ENCODE peak calls at places on chromosomes 2 and 18, in seven cellular contexts. Y is transverse colon; U is neural progenitor cell; E is cardiac muscle cell; C is CD8-positive, alpha-beta memory T cell; S is Panc1; W is psoas muscle. X is an unnamed sample.
A peak's percentile ranks its signal among the peaks of the same experiment; 100 is the strongest.

GRCh38 chr2:54955674-54956391 is 94.4 kb downstream of the RTN4 start:
- DNase-seq in U (no peak), S (peak; percentile 81), W (no peak), C (no peak), Y (no peak), E (no peak), X (no peak)

GRCh38 chr18:80143876-80144275 is 34.8 kb downstream of the ADNP2 start:
- DNase-seq in E (no peak), Y (no peak), U (no peak), S (no peak), W (no peak), C (no peak), X (no peak)

GRCh38 chr2:157439792-157440186 is 4.1 kb downstream of the CYTIP start:
- DNase-seq in U (no peak), W (no peak), S (no peak), E (no peak), Y (peak; percentile 35), C (no peak), X (no peak)

GRCh38 chr2:47076586-47077441 is 78.3 kb downstream of the STPG4 start:
- DNase-seq in C (no peak), W (peak; percentile 59), U (no peak), E (no peak), S (peak; percentile 69), Y (peak; percentile 39), X (peak; percentile 75)

GRCh38 chr18:77635441-77635840 is 385.8 kb downstream of the GALR1 start:
- DNase-seq in E (no peak), W (peak; percentile 37), U (no peak), S (no peak), C (no peak), Y (no peak), X (no peak)

GRCh38 chr2:97660775-97661417 is 2.9 kb downstream of the ACTR1B start:
- DNase-seq in S (no peak), Y (no peak), U (no peak), E (no peak), C (no peak), W (no peak), X (no peak)

GRCh38 chr2:240129311-240129710 is 6.8 kb downstream of the COPS9 start:
- DNase-seq in C (no peak), U (no peak), E (no peak), S (no peak), Y (no peak), W (no peak), X (peak; percentile 1)

GRCh38 chr2:29063646-29064372 is 10.5 kb downstream of the PCARE start:
- DNase-seq in Y (no peak), C (no peak), U (peak; percentile 68), E (no peak), S (no peak), W (peak; percentile 25), X (peak; percentile 76)

GRCh38 chr18:7116001-7116831 is 1.4 kb downstream of the LAMA1 start:
- DNase-seq in Y (no peak), W (no peak), S (no peak), C (no peak), E (peak; percentile 60), U (peak; percentile 90), X (no peak)

GRCh38 chr2:174263989-174264388 is 15.7 kb upstream of the OLA1 start:
- DNase-seq in W (no peak), Y (no peak), S (no peak), E (no peak), U (no peak), C (no peak), X (no peak)

GRCh38 chr18:51988277-51988676 is 351.7 kb upstream of the DCC start:
- DNase-seq in U (peak; percentile 59), W (no peak), E (no peak), Y (no peak), C (no peak), S (no peak), X (no peak)

GRCh38 chr18:60147326-60147725 is 225.2 kb downstream of the MC4R start:
- DNase-seq in S (no peak), E (no peak), W (no peak), C (no peak), U (no peak), Y (no peak), X (no peak)

GRCh38 chr2:204306667-204307066 is 238.6 kb upstream of the PARD3B start:
- DNase-seq in C (no peak), S (no peak), W (no peak), E (no peak), U (no peak), Y (no peak), X (no peak)

DNA sequence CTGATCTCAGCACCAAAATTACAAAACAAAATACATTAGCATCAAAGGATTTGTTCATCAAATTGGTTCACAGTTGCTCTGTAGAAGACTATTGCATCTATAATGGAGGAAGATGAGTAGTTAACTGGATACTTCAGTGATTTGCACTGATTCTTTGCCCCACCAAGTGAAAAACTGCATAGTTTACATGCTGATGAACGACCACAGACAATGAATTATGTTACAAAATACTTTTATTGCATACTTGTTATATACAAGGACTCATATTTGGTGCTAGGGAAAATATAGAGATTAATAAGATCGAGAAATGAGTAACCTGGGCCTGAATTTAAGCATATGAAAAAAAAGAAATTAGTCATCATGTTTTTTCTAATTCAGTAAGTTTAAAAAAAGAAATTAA is 107.2 kb downstream of the SCG2 start:
- DNase-seq in C (no peak), E (no peak), W (no peak), U (no peak), Y (no peak), S (no peak), X (no peak)
- H3K9me3 ChIP-seq in C (no peaks in the 10 kb centered on the region), E (no peaks in the 10 kb centered on the region), W (peaks cover 6% of the 10 kb centered on the region), U (no peaks in the 10 kb centered on the region), Y (no peaks in the 10 kb centered on the region), S (peaks cover 3% of the 10 kb centered on the region), X (no peaks in the 10 kb centered on the region)

DNA sequence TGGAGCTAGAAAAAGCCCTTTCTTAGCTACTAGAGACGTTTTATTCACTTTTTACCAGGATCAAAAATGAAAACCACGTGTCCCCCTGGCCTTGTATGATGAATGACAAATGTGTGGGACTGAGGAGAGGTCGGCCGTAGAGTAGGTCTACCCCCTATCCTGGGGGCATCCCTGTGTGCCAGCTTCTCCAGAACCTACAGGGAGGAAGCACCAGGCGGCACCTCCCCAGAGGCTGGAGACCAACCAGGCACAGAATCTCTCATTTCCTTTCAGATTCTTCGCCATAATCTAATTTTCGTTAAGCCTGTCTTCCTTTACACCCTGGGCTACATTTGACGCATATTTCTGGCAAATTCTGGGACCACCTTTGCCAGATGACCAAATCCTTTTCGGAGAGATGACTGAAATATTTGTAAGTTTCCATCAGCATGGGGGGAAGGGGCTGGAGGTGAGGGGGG is 15.9 kb downstream of the TWIST2 start:
- DNase-seq in Y (no peak), S (no peak), C (no peak), W (no peak), E (no peak), U (no peak), X (no peak)
- H3K27me3 ChIP-seq in Y (no peaks in the 10 kb centered on the region), S (no peaks in the 10 kb centered on the region), C (no peaks in the 10 kb centered on the region), W (peaks cover 43% of the 10 kb centered on the region), E (no peaks in the 10 kb centered on the region), U (peaks cover 11% of the 10 kb centered on the region), X (no peaks in the 10 kb centered on the region)

DNA sequence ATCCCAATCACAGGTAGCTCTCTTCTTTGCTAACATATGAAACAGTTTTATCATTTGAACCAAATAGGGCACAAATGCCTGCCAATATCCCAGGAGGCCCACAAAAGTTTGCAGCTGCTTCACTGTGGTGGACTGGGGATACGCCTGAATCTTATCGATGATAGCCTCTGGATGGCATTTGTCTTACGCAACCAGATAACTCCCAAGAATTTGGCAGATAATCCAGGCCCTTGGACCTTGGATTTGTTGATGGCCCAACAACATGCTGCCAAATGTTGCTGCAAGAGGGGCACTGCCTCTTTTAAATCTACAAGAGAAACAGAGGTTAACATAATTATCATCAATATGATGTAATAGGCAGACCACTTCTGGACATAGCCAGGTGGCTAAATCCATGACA is 587.1 kb upstream of the LRRTM4 start:
- DNase-seq in W (no peak), Y (no peak), S (no peak), E (no peak), C (no peak), U (no peak), X (no peak)
- H3K9me3 ChIP-seq in W (no peaks in the 10 kb centered on the region), Y (no peaks in the 10 kb centered on the region), S (no peaks in the 10 kb centered on the region), E (no peaks in the 10 kb centered on the region), C (no peaks in the 10 kb centered on the region), U (no peaks in the 10 kb centered on the region), X (no peaks in the 10 kb centered on the region)

GRCh38 chr2:95017308-95017630 is 8.2 kb upstream of the MAL start:
- DNase-seq in E (no peak), S (no peak), C (no peak), Y (no peak), W (no peak), U (no peak), X (no peak)

GRCh38 chr2:95017836-95018235 is 7.7 kb upstream of the MAL start:
- DNase-seq in U (no peak), W (no peak), Y (no peak), C (no peak), E (no peak), S (no peak), X (no peak)

GRCh38 chr2:95015261-95015918 is 10.1 kb upstream of the MAL start:
- DNase-seq in U (no peak), S (no peak), Y (no peak), W (no peak), E (no peak), C (no peak), X (no peak)

GRCh38 chr2:95018301-95018700 is 7.2 kb upstream of the MAL start:
- DNase-seq in S (no peak), U (no peak), E (no peak), Y (no peak), W (no peak), C (no peak), X (no peak)

DNA sequence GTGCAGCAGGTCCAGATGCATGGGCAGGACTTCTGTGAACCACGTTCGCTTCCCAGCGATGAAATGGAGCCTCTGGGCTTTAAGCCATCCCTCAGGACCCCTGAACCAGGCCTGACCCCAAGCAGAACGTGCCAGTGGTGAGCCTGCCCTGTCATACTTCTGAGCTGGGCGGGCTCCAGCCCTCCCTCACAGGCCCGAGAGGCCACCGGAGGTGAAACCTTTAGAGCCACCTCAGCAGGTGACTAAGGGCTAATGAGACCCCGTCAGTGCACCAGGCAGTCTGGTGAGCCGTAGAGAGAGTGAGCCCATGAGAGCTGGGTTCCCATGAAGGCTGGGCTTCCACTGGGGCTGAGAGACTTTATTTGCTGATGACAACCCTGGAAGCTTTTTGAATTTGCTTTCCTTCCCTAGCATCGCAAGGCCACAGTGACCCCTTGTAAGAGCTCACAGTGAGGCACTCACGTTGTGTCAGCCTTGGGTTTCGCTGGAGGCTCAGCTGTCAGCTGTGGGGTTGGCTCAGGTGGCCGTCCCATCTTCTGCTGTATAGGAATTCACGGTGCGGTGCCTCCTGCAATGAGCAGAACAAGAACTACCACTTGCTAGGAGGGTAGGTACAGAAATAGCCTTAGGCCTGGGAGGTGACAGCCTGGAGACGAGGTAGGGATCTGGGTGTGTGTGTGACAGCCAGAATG is 8.7 kb upstream of the MAL start:
- DNase-seq in Y (no peak), W (no peak), U (no peak), C (no peak), E (no peak), S (no peak), X (no peak)
- H3K27me3 ChIP-seq in Y (no peaks in the 10 kb centered on the region), W (peaks cover 1% of the 10 kb centered on the region), U (no peaks in the 10 kb centered on the region), C (no peaks in the 10 kb centered on the region), E (peaks cover 4% of the 10 kb centered on the region), S (no peaks in the 10 kb centered on the region), X (no peaks in the 10 kb centered on the region)